ENCODE peak calls at places on chromosome X, in eight cellular contexts. R is COR-L47; G is hippocampal formation; N is stimulated activated CD8-positive, alpha-beta memory T cell treated with anti-CD3 and anti-CD28 coated beads, Interleukin-7, amount 100 ng/mL, for 1 hour; L is aorta; X is stimulated activated CD4-positive, alpha-beta T cell treated with anti-CD3 and anti-CD28 coated beads, TNF-alpha, amount 100 ng/mL, for 48 hours; D is activated CD4-positive, alpha-beta T cell treated with anti-CD3 and anti-CD28 coated beads, Interleukin-2, amount 50 U/mL, for 1 hour; E is fibroblast of villous mesenchyme. Q is an unnamed sample.

GRCh38 chrX:141278306-141278705 is 36.0 kb upstream of the SPANXC start:
- DNase-seq in X (no peak), L (no peak), R (no peak), E (peak), N (no peak), D (no peak), G (peak), Q (no peak)

GRCh38 chrX:26918633-26919032 is 544.5 kb downstream of the PPP4R3C start:
- DNase-seq in G (no peak), L (no peak), R (no peak), D (no peak), N (no peak), X (no peak), E (no peak), Q (no peak)

GRCh38 chrX:110167952-110168451 is 149.9 kb downstream of the AMMECR1 start:
- DNase-seq in R (no peak), N (peak), X (no peak), G (no peak), D (peak), E (no peak), L (no peak), Q (peak)

GRCh38 chrX:100449696-100450606 is 39.9 kb upstream of the PCDH19 start:
- DNase-seq in N (no peak), D (no peak), R (no peak), X (no peak), L (peak), E (no peak), G (no peak), Q (no peak)

GRCh38 chrX:94302446-94302845 is 628.4 kb downstream of the FAM133A start:
- DNase-seq in E (no peak), R (no peak), G (no peak), X (no peak), L (no peak), N (no peak), D (no peak), Q (no peak)

GRCh38 chrX:149903889-149904748 is 23.1 kb downstream of the MAGEA8 start:
- DNase-seq in X (no peak), D (no peak), R (no peak), L (no peak), N (no peak), G (no peak), E (peak), Q (no peak)

GRCh38 chrX:107135076-107135964 is 16.7 kb upstream of the RBM41 start:
- DNase-seq in E (peak), L (no peak), D (no peak), X (no peak), N (no peak), R (no peak), G (no peak), Q (no peak)

GRCh38 chrX:39309018-39309620 is 507.9 kb downstream of the MID1IP1 start:
- DNase-seq in E (peak), L (no peak), N (no peak), R (no peak), G (no peak), D (peak), X (peak), Q (no peak)

GRCh38 chrX:110086916-110087484 is 84.1 kb downstream of the TMEM164 start:
- DNase-seq in G (no peak), L (no peak), E (peak), N (no peak), R (no peak), X (no peak), D (no peak), Q (no peak)

GRCh38 chrX:98029861-98030260 is 1146.2 kb downstream of the RPA4 start:
- DNase-seq in E (no peak), X (no peak), D (no peak), G (no peak), N (no peak), R (no peak), L (no peak), Q (no peak)

GRCh38 chrX:136586386-136586785 is 54.4 kb downstream of the VGLL1 start:
- DNase-seq in X (no peak), E (no peak), G (no peak), R (no peak), L (no peak), N (no peak), D (peak), Q (peak)

GRCh38 chrX:13699183-13699826 is 10.4 kb downstream of the RAB9A start:
- DNase-seq in E (no peak), X (no peak), N (no peak), D (no peak), R (peak), L (no peak), G (no peak), Q (no peak)

GRCh38 chrX:100931218-100931924 is 2.7 kb upstream of the XKRX start:
- DNase-seq in E (no peak), R (no peak), N (no peak), D (no peak), L (no peak), G (no peak), X (no peak), Q (no peak)

GRCh38 chrX:55056820-55057690 is 17.8 kb upstream of the PAGE2B start:
- DNase-seq in L (no peak), E (peak), D (peak), N (no peak), X (no peak), G (no peak), R (no peak), Q (peak)

GRCh38 chrX:1185556-1185955 is 26.9 kb downstream of the CRLF2 start:
- DNase-seq in N (no peak), R (no peak), G (no peak), L (no peak), D (no peak), E (no peak), X (no peak), Q (no peak)

GRCh38 chrX:133405498-133406180 is 9.7 kb downstream of the GPC4 start:
- DNase-seq in G (no peak), D (no peak), N (no peak), L (no peak), R (no peak), X (no peak), E (peak), Q (no peak)

GRCh38 chrX:54171527-54171926 is 11.5 kb downstream of the FAM120C start:
- DNase-seq in R (no peak), L (no peak), X (no peak), N (no peak), E (peak), G (no peak), D (no peak), Q (no peak)

GRCh38 chrX:105820247-105820646 is 2.1 kb upstream of the NRK start:
- DNase-seq in X (no peak), R (no peak), E (no peak), G (no peak), L (no peak), N (no peak), D (no peak), Q (no peak)

GRCh38 chrX:132744470-132744869 is 214.0 kb downstream of the HS6ST2 start:
- DNase-seq in G (no peak), D (no peak), E (no peak), R (no peak), L (no peak), N (no peak), X (no peak), Q (no peak)

GRCh38 chrX:30653415-30654131 is at the start of gene GK:
- DNase-seq in N (no peak), X (no peak), G (no peak), E (peak), R (no peak), D (no peak), L (peak), Q (peak)

GRCh38 chrX:100880368-100880767 is 6.2 kb upstream of the NOX1 start:
- DNase-seq in D (no peak), L (no peak), E (no peak), N (no peak), G (no peak), X (no peak), R (peak), Q (no peak)

GRCh38 chrX:131068945-131069719 is 11.0 kb downstream of the ARHGAP36 start:
- DNase-seq in D (no peak), G (no peak), X (no peak), E (peak), N (no peak), R (no peak), L (no peak), Q (no peak)

GRCh38 chrX:15914486-15914885 is 59.9 kb upstream of the AP1S2 start:
- DNase-seq in R (no peak), L (no peak), D (no peak), E (no peak), G (no peak), N (no peak), X (no peak), Q (no peak)

GRCh38 chrX:111020283-111020682 is 75.7 kb upstream of the PAK3 start:
- DNase-seq in D (no peak), L (no peak), E (no peak), N (no peak), R (no peak), X (no peak), G (no peak), Q (no peak)

GRCh38 chrX:126456136-126456535 is 96.5 kb downstream of the DCAF12L1 start:
- DNase-seq in E (no peak), D (no peak), L (no peak), R (no peak), X (no peak), N (no peak), G (no peak), Q (no peak)

Q was measured in effector memory CD8-positive, alpha-beta T cell.